ENCODE peak calls at places on chromosome 5, in nine cellular contexts. D is pancreas; V is HT1080; P is BJ; M is left lung; L is H54; C is caudate nucleus; X is CD8-positive, alpha-beta memory T cell; F is stromal cell of bone marrow. N is an unnamed sample.

GRCh38 chr5:114438471-114438870 is 76.6 kb downstream of the KCNN2 start:
- DNase-seq in D (no peak), V (no peak), P (no peak), M (no peak), L (no peak), C (no peak), X (no peak), F (no peak), N (no peak)

GRCh38 chr5:90473321-90474234 is 993 bp downstream of the MBLAC2 start:
- DNase-seq in D (peak; percentile 30), V (peak; percentile 32), P (no peak), M (peak; percentile 89), L (no peak), C (no peak), X (peak; percentile 8), F (no peak), N (no peak)

GRCh38 chr5:2123874-2124273 is 241.1 kb upstream of the IRX4 start:
- DNase-seq in D (no peak), V (no peak), P (no peak), M (no peak), L (no peak), C (no peak), X (no peak), F (no peak), N (no peak)

GRCh38 chr5:154813158-154813557 is 37.2 kb downstream of the FAXDC2 start:
- DNase-seq in D (no peak), V (no peak), P (no peak), M (no peak), L (no peak), C (no peak), X (no peak), F (no peak), N (no peak)

GRCh38 chr5:131855452-131855851 is 58.6 kb upstream of the FNIP1 start:
- DNase-seq in D (no peak), V (no peak), P (no peak), M (no peak), L (no peak), C (no peak), X (no peak), F (no peak), N (no peak)

GRCh38 chr5:95818181-95819147 is 4.1 kb downstream of the GLRX start:
- DNase-seq in D (no peak), V (no peak), P (no peak), M (no peak), L (no peak), C (no peak), X (no peak), F (no peak), N (no peak)

GRCh38 chr5:107254214-107254901 is 416.4 kb downstream of the EFNA5 start:
- DNase-seq in D (no peak), V (no peak), P (no peak), M (no peak), L (no peak), C (no peak), X (no peak), F (no peak), N (no peak)

GRCh38 chr5:62144395-62145022 is 161.5 kb upstream of the KIF2A start:
- DNase-seq in D (peak; percentile 47), V (peak; percentile 55), P (no peak), M (no peak), L (no peak), C (no peak), X (no peak), F (peak; percentile 49), N (no peak)

GRCh38 chr5:53425598-53426516 is 54.6 kb upstream of the FST start:
- DNase-seq in D (no peak), V (peak; percentile 34), P (no peak), M (no peak), L (no peak), C (no peak), X (no peak), F (no peak), N (peak; percentile 35)

GRCh38 chr5:90193185-90193822 is 216.3 kb downstream of the CETN3 start:
- DNase-seq in D (peak; percentile 44), V (no peak), P (no peak), M (no peak), L (no peak), C (no peak), X (no peak), F (no peak), N (no peak)

GRCh38 chr5:178324481-178325310 is 92.1 kb upstream of the PHYKPL start:
- DNase-seq in D (no peak), V (no peak), P (no peak), M (peak; percentile 48), L (no peak), C (no peak), X (no peak), F (no peak), N (no peak)

GRCh38 chr5:130652178-130652577 is 512.9 kb downstream of the HINT1 start:
- DNase-seq in D (no peak), V (peak; percentile 91), P (no peak), M (no peak), L (peak; percentile 43), C (no peak), X (no peak), F (peak; percentile 59), N (no peak)

GRCh38 chr5:73451218-73452130 is 2.9 kb upstream of the FOXD1 start:
- DNase-seq in D (peak; percentile 73), V (no peak), P (no peak), M (peak; percentile 91), L (no peak), C (no peak), X (peak; percentile 63), F (no peak), N (no peak)

GRCh38 chr5:134268019-134268601 is 42.2 kb upstream of the PPP2CA start:
- DNase-seq in D (no peak), V (no peak), P (no peak), M (no peak), L (no peak), C (no peak), X (no peak), F (no peak), N (no peak)

GRCh38 chr5:126422994-126423788 is at the start of gene GRAMD2B:
- DNase-seq in D (peak; percentile 84), V (peak; percentile 86), P (peak; percentile 69), M (peak; percentile 92), L (peak; percentile 51), C (peak; percentile 67), X (peak; percentile 67), F (peak; percentile 80), N (peak; percentile 93)

GRCh38 chr5:75654693-75655315 is 43.6 kb downstream of the ANKDD1B start:
- DNase-seq in D (no peak), V (no peak), P (no peak), M (no peak), L (no peak), C (no peak), X (no peak), F (no peak), N (no peak)

GRCh38 chr5:56278267-56278826 is 45.2 kb upstream of the ANKRD55 start:
- DNase-seq in D (no peak), V (peak; percentile 40), P (peak; percentile 96), M (no peak), L (peak; percentile 12), C (no peak), X (no peak), F (no peak), N (no peak)

GRCh38 chr5:6837519-6838110 is 124.4 kb downstream of the TENT4A start:
- DNase-seq in D (no peak), V (peak; percentile 39), P (no peak), M (no peak), L (no peak), C (no peak), X (no peak), F (no peak), N (no peak)

GRCh38 chr5:141483842-141484241 is 988 bp upstream of the PCDHGC4 start:
- DNase-seq in D (no peak), V (no peak), P (no peak), M (no peak), L (no peak), C (no peak), X (no peak), F (no peak), N (no peak)

GRCh38 chr5:14476791-14477435 is 104.7 kb upstream of the OTULINL start:
- DNase-seq in D (no peak), V (peak; percentile 86), P (no peak), M (no peak), L (peak; percentile 60), C (no peak), X (no peak), F (peak; percentile 33), N (no peak)

GRCh38 chr5:179268399-179268952 is 76.8 kb downstream of the ADAMTS2 start:
- DNase-seq in D (no peak), V (no peak), P (no peak), M (peak; percentile 61), L (no peak), C (no peak), X (no peak), F (no peak), N (no peak)

GRCh38 chr5:34044950-34045525 is 2.0 kb upstream of the C1QTNF3 start:
- DNase-seq in D (no peak), V (no peak), P (no peak), M (no peak), L (no peak), C (no peak), X (peak; percentile 14), F (peak; percentile 57), N (no peak)

GRCh38 chr5:134543820-134544692 is 18.6 kb downstream of the JADE2 start:
- DNase-seq in D (peak; percentile 12), V (no peak), P (no peak), M (no peak), L (no peak), C (no peak), X (peak; percentile 27), F (no peak), N (no peak)

GRCh38 chr5:134436523-134437339 is 25.1 kb upstream of the CDKN2AIPNL start:
- DNase-seq in D (peak; percentile 85), V (peak; percentile 95), P (peak; percentile 77), M (peak; percentile 90), L (peak; percentile 70), C (peak; percentile 7), X (peak; percentile 16), F (peak; percentile 89), N (no peak)

GRCh38 chr5:67000794-67001475 is 195.7 kb downstream of the CD180 start:
- DNase-seq in D (no peak), V (no peak), P (no peak), M (no peak), L (no peak), C (no peak), X (no peak), F (no peak), N (no peak)

GRCh38 chr5:146079695-146080361 is 25.5 kb downstream of the PLAC8L1 start:
- DNase-seq in D (no peak), V (peak; percentile 97), P (no peak), M (no peak), L (no peak), C (no peak), X (no peak), F (peak; percentile 9), N (no peak)

GRCh38 chr5:142527664-142528295 is 158.1 kb downstream of the FGF1 start:
- DNase-seq in D (no peak), V (no peak), P (no peak), M (no peak), L (no peak), C (no peak), X (no peak), F (no peak), N (no peak)

GRCh38 chr5:15598294-15598902 is 98.4 kb downstream of the FBXL7 start:
- DNase-seq in D (no peak), V (no peak), P (no peak), M (no peak), L (no peak), C (no peak), X (no peak), F (no peak), N (no peak)

N was measured in iPS DF 19.7.